ENCODE peak calls at places on chromosomes 3 and 15, in five cellular contexts. I, A, J, F and T are unnamed samples.

GRCh38 chr3:42035007-42035406 is 56.1 kb upstream of the TRAK1 start:
- DNase-seq in J (no peak), A (no peak), I (no peak), F (no peak), T (no peak)

GRCh38 chr3:36697397-36698001 is 66.9 kb downstream of the DCLK3 start:
- DNase-seq in A (no peak), J (no peak), F (no peak), I (no peak), T (no peak)

GRCh38 chr3:124671123-124671522 is 59.1 kb upstream of the UMPS start:
- DNase-seq in I (no peak), A (no peak), F (peak; percentile 29), J (no peak), T (no peak)

GRCh38 chr3:138513073-138513843 is 78.8 kb downstream of the ESYT3 start:
- DNase-seq in J (no peak), A (no peak), F (no peak), I (no peak), T (no peak)

GRCh38 chr3:16849240-16849639 is 35.5 kb upstream of the PLCL2 start:
- DNase-seq in I (no peak), A (peak; percentile 48), J (peak; percentile 62), F (peak; percentile 59), T (peak; percentile 69)

GRCh38 chr3:171458056-171458856 is 1.9 kb downstream of the TNIK start:
- DNase-seq in I (no peak), F (peak; percentile 57), J (no peak), A (peak; percentile 46), T (no peak)

GRCh38 chr3:122468896-122469533 is 45.7 kb downstream of the KPNA1 start:
- DNase-seq in A (no peak), I (no peak), J (no peak), F (no peak), T (no peak)

GRCh38 chr3:98343647-98344507 is 9.8 kb upstream of the OR5K4 start:
- DNase-seq in F (peak; percentile 10), A (no peak), J (peak; percentile 5), I (peak; percentile 49), T (no peak)

GRCh38 chr3:14791343-14791945 is 27.3 kb upstream of the FGD5 start:
- DNase-seq in J (peak; percentile 5), I (peak; percentile 37), F (peak; percentile 36), A (peak; percentile 19), T (peak; percentile 75)

GRCh38 chr15:48336940-48337339 is 5.7 kb downstream of the DUT start:
- DNase-seq in J (no peak), A (no peak), F (peak; percentile 14), I (no peak), T (no peak)

GRCh38 chr15:98085003-98085639 is 124.6 kb downstream of the ARRDC4 start:
- DNase-seq in I (peak; percentile 47), J (peak; percentile 65), F (peak; percentile 26), A (no peak), T (no peak)

GRCh38 chr3:167700926-167701325 is 33.8 kb downstream of the PDCD10 start:
- DNase-seq in F (no peak), I (no peak), J (no peak), A (no peak), T (no peak)

GRCh38 chr3:183825380-183826161 is at the start of gene MAP6D1:
- DNase-seq in A (peak; percentile 11), J (peak; percentile 39), F (peak; percentile 40), I (peak; percentile 13), T (peak; percentile 70)

GRCh38 chr3:18559323-18559972 is 134.3 kb upstream of the SATB1 start:
- DNase-seq in I (peak; percentile 25), J (peak; percentile 20), F (peak; percentile 7), A (peak; percentile 11), T (no peak)

GRCh38 chr3:175185903-175186302 is 326.8 kb downstream of the NAALADL2 start:
- DNase-seq in J (no peak), A (no peak), I (no peak), F (no peak), T (no peak)

GRCh38 chr3:196563721-196564225 is 4.6 kb downstream of the WDR53 start:
- DNase-seq in I (peak; percentile 16), A (peak; percentile 13), J (peak; percentile 40), F (no peak), T (no peak)

GRCh38 chr3:43161684-43162512 is 56.0 kb upstream of the POMGNT2 start:
- DNase-seq in J (peak; percentile 72), I (peak; percentile 2), A (no peak), F (no peak), T (no peak)

GRCh38 chr3:151940481-151940880 is 67.0 kb downstream of the SUCNR1 start:
- DNase-seq in I (no peak), F (no peak), J (no peak), A (no peak), T (no peak)